ENCODE peak calls at places on chromosomes 3 and 15, in nine cellular contexts. D is T-helper 9 cell; K is HuH-7; J is neuronal stem cell; E is activated CD4-positive, alpha-beta T cell treated with anti-CD3 and anti-CD28 coated beads, Interleukin-2, amount 50 U/mL, for 4 hours; R is left ventricle myocardium inferior; B is Daoy; C is activated gamma-delta T cell treated with Interleukin-2 at 50 U/mL for 16 hours; U is endothelial cell of umbilical vein. L is an unnamed sample.
A peak's percentile ranks its signal among the peaks of the same experiment; 100 is the strongest.

GRCh38 chr15:29207758-29208108 is 61.9 kb downstream of the NSMCE3 start:
- DNase-seq in K (no peak), B (no peak), J (no peak), D (no peak), E (no peak), U (no peak), C (no peak), R (no peak), L (no peak)

GRCh38 chr15:58520464-58520863 is 88.7 kb downstream of the LIPC start:
- DNase-seq in K (no peak), J (no peak), D (no peak), C (no peak), B (no peak), E (no peak), U (peak; percentile 68), R (no peak), L (no peak)

GRCh38 chr3:53045784-53046170 is at the start of gene SFMBT1:
- DNase-seq in B (peak; percentile 78), J (peak; percentile 76), R (peak; percentile 70), K (peak; percentile 47), D (peak; percentile 70), C (peak; percentile 68), E (peak; percentile 76), U (peak; percentile 37), L (peak; percentile 64)

GRCh38 chr3:187746479-187747335 is 1.4 kb upstream of the BCL6 start:
- DNase-seq in R (no peak), K (no peak), C (no peak), J (no peak), E (no peak), B (peak; percentile 17), D (no peak), U (no peak), L (no peak)

GRCh38 chr15:85947936-85948335 is 131.7 kb upstream of the AGBL1 start:
- DNase-seq in B (no peak), E (no peak), C (no peak), K (no peak), J (no peak), U (no peak), R (no peak), D (no peak), L (no peak)

GRCh38 chr3:154364849-154365248 is 40.6 kb upstream of the DHX36 start:
- DNase-seq in B (no peak), R (no peak), U (no peak), D (no peak), K (no peak), C (no peak), J (no peak), E (no peak), L (no peak)

GRCh38 chr15:62711691-62712454 is 330.7 kb upstream of the TPM1 start:
- DNase-seq in D (no peak), B (peak; percentile 11), U (peak; percentile 7), E (no peak), K (no peak), R (no peak), J (no peak), C (no peak), L (no peak)

GRCh38 chr15:59208850-59209249 is 2.2 kb downstream of the LDHAL6B start:
- DNase-seq in C (no peak), D (no peak), J (no peak), U (no peak), B (no peak), E (no peak), R (no peak), K (no peak), L (no peak)

GRCh38 chr3:118991775-118992174 is 42.9 kb downstream of the IGSF11 start:
- DNase-seq in J (no peak), C (no peak), R (no peak), B (no peak), D (no peak), E (no peak), U (no peak), K (no peak), L (no peak)

GRCh38 chr15:28075482-28076029 is 23.6 kb downstream of the OCA2 start:
- DNase-seq in D (no peak), U (no peak), R (no peak), B (no peak), J (no peak), K (no peak), E (no peak), C (no peak), L (no peak)

GRCh38 chr3:17808994-17809393 is 66.6 kb upstream of the TBC1D5 start:
- DNase-seq in E (no peak), J (no peak), D (no peak), K (no peak), C (no peak), R (no peak), B (peak; percentile 13), U (peak; percentile 5), L (no peak)

GRCh38 chr3:157633241-157633640 is 130.0 kb upstream of the VEPH1 start:
- DNase-seq in J (no peak), K (no peak), E (no peak), B (no peak), C (no peak), U (no peak), D (no peak), R (no peak), L (no peak)

GRCh38 chr3:37443363-37444035 is 269.1 kb upstream of the LRRFIP2 start:
- DNase-seq in D (no peak), B (no peak), J (no peak), U (no peak), E (no peak), K (no peak), C (no peak), R (no peak), L (no peak)

GRCh38 chr3:196537319-196537984 is 22.3 kb upstream of the SMCO1 start:
- DNase-seq in J (peak; percentile 60), B (peak; percentile 36), K (peak; percentile 45), R (no peak), D (peak; percentile 74), E (peak; percentile 57), U (no peak), C (peak; percentile 63), L (peak; percentile 22)

GRCh38 chr3:57062119-57062631 is 1.7 kb downstream of the SPATA12 start:
- DNase-seq in R (no peak), D (no peak), C (no peak), U (peak; percentile 79), B (no peak), J (no peak), K (no peak), E (no peak), L (no peak)

GRCh38 chr3:138845771-138846173 is 11.0 kb upstream of the PIK3CB start:
- DNase-seq in D (no peak), K (no peak), U (no peak), C (no peak), B (no peak), R (no peak), E (no peak), J (no peak), L (no peak)

GRCh38 chr3:126433496-126434263 is 39.0 kb downstream of the CFAP100 start:
- DNase-seq in C (no peak), D (no peak), J (no peak), B (no peak), E (no peak), R (peak; percentile 78), K (no peak), U (no peak), L (no peak)

GRCh38 chr3:8152826-8153418 is 348.7 kb upstream of the LMCD1 start:
- DNase-seq in D (no peak), E (no peak), B (no peak), C (no peak), R (no peak), U (no peak), J (no peak), K (no peak), L (no peak)

GRCh38 chr3:105094588-105094987 is 272.1 kb upstream of the ALCAM start:
- DNase-seq in R (no peak), U (no peak), D (no peak), E (no peak), J (no peak), B (no peak), C (no peak), K (no peak), L (no peak)

GRCh38 chr3:27046346-27046745 is 322.8 kb downstream of the NEK10 start:
- DNase-seq in R (no peak), D (no peak), U (no peak), C (no peak), E (no peak), K (no peak), B (no peak), J (no peak), L (no peak)

GRCh38 chr3:172530101-172530561 is 6.9 kb upstream of the TNFSF10 start:
- DNase-seq in K (no peak), R (no peak), J (no peak), D (no peak), B (no peak), E (peak; percentile 9), C (no peak), U (no peak), L (no peak)

GRCh38 chr3:128760027-128760426 is 34.0 kb downstream of the RAB7A start:
- DNase-seq in R (no peak), C (no peak), E (no peak), U (no peak), K (no peak), D (no peak), J (no peak), B (no peak), L (no peak)

GRCh38 chr15:50876989-50877360 is 31.5 kb upstream of the AP4E1 start:
- DNase-seq in K (peak; percentile 61), R (peak; percentile 22), D (peak; percentile 59), J (peak; percentile 87), U (peak; percentile 90), B (peak; percentile 89), C (peak; percentile 68), E (peak; percentile 51), L (peak; percentile 72)

GRCh38 chr3:61727435-61727834 is 166.1 kb downstream of the PTPRG start:
- DNase-seq in J (no peak), B (no peak), C (no peak), K (no peak), R (no peak), U (no peak), E (no peak), D (no peak), L (no peak)

GRCh38 chr3:41199866-41200668 is 762 bp downstream of the CTNNB1 start:
- DNase-seq in U (peak; percentile 54), E (peak; percentile 12), J (no peak), D (peak; percentile 40), R (peak; percentile 37), K (peak; percentile 57), C (peak; percentile 30), B (peak; percentile 13), L (peak; percentile 42)

GRCh38 chr3:161108840-161109239 is 3.7 kb upstream of the B3GALNT1 start:
- DNase-seq in U (no peak), R (no peak), K (no peak), B (peak; percentile 61), J (no peak), C (no peak), E (no peak), D (no peak), L (no peak)

GRCh38 chr15:33757505-33758211 is 210.6 kb upstream of the CHRM5 start:
- DNase-seq in C (no peak), K (no peak), D (no peak), E (no peak), U (no peak), B (no peak), R (no peak), J (no peak), L (no peak)

GRCh38 chr3:58963928-58964497 is 85.8 kb downstream of the CFAP20DC start:
- DNase-seq in U (no peak), D (no peak), C (no peak), K (no peak), J (no peak), R (no peak), B (no peak), E (no peak), L (no peak)

GRCh38 chr15:84976746-84977345 is 4.8 kb upstream of the PDE8A start:
- DNase-seq in B (no peak), C (no peak), R (no peak), E (no peak), U (no peak), K (no peak), D (no peak), J (no peak), L (no peak)

GRCh38 chr15:50150851-50151250 is 31.1 kb upstream of the SLC27A2 start:
- DNase-seq in E (no peak), R (no peak), C (no peak), K (no peak), U (no peak), B (no peak), D (no peak), J (no peak), L (no peak)

GRCh38 chr3:140388525-140388924 is 289.3 kb upstream of the TRIM42 start:
- DNase-seq in E (no peak), K (no peak), J (no peak), C (no peak), U (no peak), D (no peak), R (no peak), B (no peak), L (no peak)